ENCODE peak calls at places on chromosome 3, in four cellular contexts. One of them, this sample, is unnamed.

GRCh38 chr3:145557405-145557804 is 603.6 kb downstream of the PLOD2 start:
- DNase-seq in HCT116: no peak
- DNase-seq in H1: peak
- DNase-seq in K562: no peak
- DNase-seq in this sample: no peak

GRCh38 chr3:101049532-101049931 is 56.3 kb upstream of the ABI3BP start:
- DNase-seq in HCT116: no peak
- DNase-seq in H1: no peak
- DNase-seq in K562: no peak
- DNase-seq in this sample: no peak

GRCh38 chr3:35305406-35305805 is 333.9 kb upstream of the ARPP21 start:
- DNase-seq in K562: no peak
- DNase-seq in HCT116: no peak
- DNase-seq in H1: no peak
- DNase-seq in this sample: no peak

GRCh38 chr3:32592696-32593353 is 22.2 kb upstream of the DYNC1LI1 start:
- DNase-seq in K562: no peak
- DNase-seq in H1: no peak
- DNase-seq in HCT116: no peak
- DNase-seq in this sample: no peak

GRCh38 chr3:31531465-31531991 is 1.2 kb upstream of the STT3B start:
- DNase-seq in K562: no peak
- DNase-seq in HCT116: no peak
- DNase-seq in H1: no peak
- DNase-seq in this sample: no peak

GRCh38 chr3:44050051-44050570 is 191.6 kb upstream of the TOPAZ1 start:
- DNase-seq in K562: no peak
- DNase-seq in H1: no peak
- DNase-seq in HCT116: no peak
- DNase-seq in this sample: no peak

GRCh38 chr3:139534992-139535879 is 4.3 kb downstream of the RBP1 start:
- DNase-seq in K562: peak
- DNase-seq in HCT116: no peak
- DNase-seq in H1: no peak
- DNase-seq in this sample: no peak

GRCh38 chr3:13148126-13148525 is 74.9 kb upstream of the IQSEC1 start:
- DNase-seq in H1: no peak
- DNase-seq in HCT116: no peak
- DNase-seq in K562: no peak
- DNase-seq in this sample: no peak

GRCh38 chr3:16297991-16298885 is 33.2 kb downstream of the OXNAD1 start:
- DNase-seq in HCT116: no peak
- DNase-seq in H1: no peak
- DNase-seq in K562: no peak
- DNase-seq in this sample: no peak

GRCh38 chr3:66582721-66583141 is 81.9 kb upstream of the LRIG1 start:
- DNase-seq in K562: no peak
- DNase-seq in HCT116: no peak
- DNase-seq in H1: no peak
- DNase-seq in this sample: peak

GRCh38 chr3:87792532-87793321 is 266.1 kb downstream of the CGGBP1 start:
- DNase-seq in H1: no peak
- DNase-seq in K562: peak
- DNase-seq in HCT116: no peak
- DNase-seq in this sample: no peak
- TF ChIP-seq EZH2 in H1: peak
- TF ChIP-seq EZH2 in K562: no peak
- TF ChIP-seq EZH2 in HCT116: no peak
- TF ChIP-seq EZH2 in this sample: no peak

DNA sequence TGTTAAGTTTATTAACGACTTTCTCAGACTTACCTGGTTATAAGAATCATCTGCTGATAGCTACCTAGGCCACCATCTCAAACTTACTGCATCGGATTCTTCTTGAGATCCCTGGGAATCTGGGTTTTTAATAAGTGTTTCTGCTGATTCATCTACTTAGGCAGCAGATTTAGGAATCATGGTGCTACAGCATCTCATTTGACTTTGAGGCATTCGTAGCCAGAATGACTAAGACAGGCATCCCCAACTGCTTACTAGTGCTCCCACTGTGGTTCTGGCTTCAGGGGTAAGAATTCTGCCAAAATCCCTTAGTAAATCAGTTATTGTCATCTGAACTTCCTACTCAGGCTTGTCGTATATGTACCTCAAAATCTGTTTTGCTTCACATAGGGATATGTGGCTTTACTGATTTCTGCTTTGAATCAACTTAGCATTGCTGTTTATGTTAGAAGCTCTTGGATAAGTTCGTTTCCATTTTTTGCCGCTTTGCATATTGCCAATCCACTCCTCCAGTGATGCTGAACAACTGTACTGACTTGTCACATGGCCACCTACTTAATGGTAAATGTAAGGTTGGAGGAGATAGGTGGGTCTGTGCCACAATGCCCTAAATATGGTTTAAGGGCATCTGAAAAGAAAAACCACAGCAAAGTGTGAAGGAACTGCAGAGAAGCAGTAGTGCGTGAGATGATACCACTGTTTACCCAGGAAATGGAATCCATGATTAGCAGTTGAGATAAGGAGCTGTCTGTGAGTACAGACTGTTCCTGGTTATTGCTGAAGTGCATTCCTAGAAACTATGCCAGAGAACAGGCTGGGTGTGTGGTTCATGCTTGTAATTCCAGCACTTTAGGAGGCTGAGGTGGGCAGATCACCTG is 60.3 kb downstream of the MAP6D1 start:
- DNase-seq in H1: no peak
- DNase-seq in K562: no peak
- DNase-seq in HCT116: no peak
- DNase-seq in this sample: no peak
- TF ChIP-seq EGR1 in H1: no peak
- TF ChIP-seq EGR1 in K562: no peak
- TF ChIP-seq EGR1 in HCT116: no peak
- TF ChIP-seq EGR1 in this sample: no peak

DNA sequence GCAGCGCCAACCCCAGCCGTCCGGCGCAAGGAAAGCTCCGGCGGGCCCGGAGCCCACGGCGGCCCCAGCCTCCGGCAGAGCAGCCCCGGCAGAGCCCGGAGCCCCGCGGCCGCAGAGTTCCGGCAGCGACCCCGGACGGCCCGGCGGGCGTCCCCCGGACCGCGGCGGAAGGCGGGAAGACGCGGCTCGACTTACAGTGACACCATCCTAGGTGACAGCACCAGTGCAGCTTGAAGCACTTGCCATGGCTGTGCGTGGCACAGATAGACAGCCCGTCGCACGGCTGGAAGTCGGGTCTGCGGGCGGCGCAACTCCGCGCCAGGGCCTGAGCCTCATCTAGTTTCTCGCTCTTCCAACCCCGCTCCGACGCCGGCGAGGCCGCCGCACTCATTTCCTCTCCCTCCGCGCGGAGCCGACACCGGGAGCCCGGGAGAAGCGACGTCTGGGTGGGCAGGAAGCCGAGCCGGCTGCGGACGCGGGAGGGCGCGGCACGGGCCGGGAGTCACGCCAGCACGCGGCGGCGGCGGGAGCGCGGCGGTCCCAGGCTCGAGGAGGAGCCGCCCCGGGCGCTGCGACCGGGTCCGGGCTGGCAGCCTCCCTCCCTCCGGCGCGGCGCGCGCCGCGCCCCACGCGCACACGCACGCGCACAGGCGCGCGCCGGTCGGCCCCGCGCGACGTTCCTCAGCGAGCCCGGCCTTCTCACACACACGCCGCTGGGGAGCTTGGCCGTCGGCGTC is at the start of gene C3orf70:
- DNase-seq in K562: peak
- DNase-seq in HCT116: no peak
- DNase-seq in H1: no peak
- DNase-seq in this sample: no peak
- TF ChIP-seq EZH2 in K562: peak
- TF ChIP-seq EZH2 in HCT116: no peak
- TF ChIP-seq EZH2 in H1: peak
- TF ChIP-seq EZH2 in this sample: no peak

DNA sequence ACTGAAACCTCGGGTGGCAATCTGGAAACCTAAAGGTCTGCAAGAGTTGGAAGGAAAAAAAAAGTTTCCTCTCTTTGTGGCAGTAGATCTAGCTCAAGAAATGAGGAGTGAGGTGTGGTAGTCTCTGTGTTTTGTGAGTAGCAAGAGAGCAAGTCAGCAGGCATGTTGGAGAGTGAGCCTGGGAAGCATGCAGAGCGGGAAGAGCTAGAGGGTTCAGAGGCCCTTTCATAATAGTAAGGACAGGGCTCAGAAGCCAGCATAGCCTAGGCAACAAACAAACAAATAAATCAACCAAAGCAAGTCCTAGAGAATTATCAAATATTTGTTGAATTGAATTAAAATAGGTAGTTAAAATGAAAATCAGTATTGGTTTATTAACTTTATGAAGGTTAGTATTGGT is 189.7 kb upstream of the CBLB start:
- DNase-seq in H1: no peak
- DNase-seq in K562: no peak
- DNase-seq in HCT116: no peak
- DNase-seq in this sample: no peak
- TF ChIP-seq EGR1 in H1: no peak
- TF ChIP-seq EGR1 in K562: no peak
- TF ChIP-seq EGR1 in HCT116: no peak
- TF ChIP-seq EGR1 in this sample: no peak

DNA sequence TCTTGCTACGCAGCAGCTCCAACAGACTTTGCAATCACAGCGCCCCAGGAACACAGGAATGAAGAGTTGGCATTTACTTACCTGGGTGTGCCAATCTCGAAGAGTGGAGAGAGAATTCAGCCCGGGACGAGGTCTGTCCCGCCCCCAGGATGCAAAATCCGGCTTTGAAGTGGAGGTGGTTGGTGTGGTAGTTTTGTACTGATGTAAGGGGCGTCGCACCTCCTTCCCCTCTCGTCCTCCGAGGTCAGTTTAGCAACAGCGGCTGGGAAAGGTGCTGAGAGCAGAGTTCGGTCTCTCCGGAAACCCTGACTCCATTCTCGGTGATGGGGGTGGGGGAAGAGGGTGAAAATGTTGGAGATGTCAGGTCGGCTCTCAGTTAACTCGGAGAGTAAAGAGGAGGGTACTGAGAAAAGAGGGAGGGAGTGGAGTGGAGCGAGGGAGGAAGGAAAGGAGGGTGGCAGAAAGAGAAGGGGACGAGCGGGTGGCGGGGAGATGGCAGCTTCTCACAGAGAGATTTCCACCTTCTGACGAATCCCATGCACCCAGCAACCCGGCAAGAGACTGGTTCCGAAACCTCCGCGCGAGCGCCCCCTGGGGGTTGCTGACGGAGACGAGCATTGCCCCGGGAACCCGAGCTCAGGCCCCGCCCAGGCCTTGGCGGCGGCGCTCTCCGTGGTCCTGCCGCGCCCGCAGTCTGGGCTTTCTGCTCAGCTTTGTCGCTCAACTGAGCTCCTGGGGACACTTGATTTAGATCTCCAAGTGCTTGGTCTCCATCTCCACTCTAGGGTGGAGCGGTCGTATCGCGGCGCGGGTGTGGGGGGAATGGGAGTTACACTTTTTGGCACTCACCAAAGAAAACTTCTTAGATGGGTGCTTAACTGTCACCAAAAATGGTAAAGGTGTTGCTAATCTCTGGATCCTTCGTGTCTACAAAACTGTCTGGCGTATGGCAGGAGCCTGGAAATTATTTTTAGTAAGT is at the start of gene CPNE4:
- DNase-seq in K562: peak
- DNase-seq in HCT116: peak
- DNase-seq in H1: peak
- DNase-seq in this sample: no peak
- TF ChIP-seq EZH2 in K562: no peak
- TF ChIP-seq EZH2 in HCT116: no peak
- TF ChIP-seq EZH2 in H1: no peak
- TF ChIP-seq EZH2 in this sample: no peak

DNA sequence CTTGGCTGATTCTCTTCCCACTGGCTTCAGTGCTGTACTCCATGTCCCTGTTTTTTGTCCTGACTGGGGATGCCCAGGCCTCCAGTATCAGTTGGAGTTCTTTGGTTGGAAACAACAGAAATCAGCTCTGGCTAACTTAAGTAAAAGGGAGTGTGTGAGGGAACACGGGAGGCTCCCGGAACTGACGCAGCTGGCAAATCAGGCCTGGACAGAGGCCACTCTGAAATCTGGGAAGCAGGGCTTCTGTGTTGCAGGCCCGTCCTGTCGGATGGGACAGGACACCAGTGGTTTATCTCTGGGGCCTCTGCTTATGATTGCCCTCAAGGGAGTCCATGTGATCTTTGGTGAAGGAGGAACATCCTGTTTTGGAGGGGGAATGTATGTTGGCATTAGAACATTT is 124.3 kb downstream of the CHCHD6 start:
- DNase-seq in H1: no peak
- DNase-seq in HCT116: no peak
- DNase-seq in K562: no peak
- DNase-seq in this sample: no peak
- TF ChIP-seq EGR1 in H1: no peak
- TF ChIP-seq EGR1 in HCT116: no peak
- TF ChIP-seq EGR1 in K562: no peak
- TF ChIP-seq EGR1 in this sample: no peak

GRCh38 chr3:181712505-181713299 is 977 bp downstream of the SOX2 start:
- DNase-seq in H1: no peak
- DNase-seq in HCT116: no peak
- DNase-seq in K562: no peak
- DNase-seq in this sample: no peak
- TF ChIP-seq EZH2 in H1: no peak
- TF ChIP-seq EZH2 in HCT116: no peak
- TF ChIP-seq EZH2 in K562: no peak
- TF ChIP-seq EZH2 in this sample: no peak

DNA sequence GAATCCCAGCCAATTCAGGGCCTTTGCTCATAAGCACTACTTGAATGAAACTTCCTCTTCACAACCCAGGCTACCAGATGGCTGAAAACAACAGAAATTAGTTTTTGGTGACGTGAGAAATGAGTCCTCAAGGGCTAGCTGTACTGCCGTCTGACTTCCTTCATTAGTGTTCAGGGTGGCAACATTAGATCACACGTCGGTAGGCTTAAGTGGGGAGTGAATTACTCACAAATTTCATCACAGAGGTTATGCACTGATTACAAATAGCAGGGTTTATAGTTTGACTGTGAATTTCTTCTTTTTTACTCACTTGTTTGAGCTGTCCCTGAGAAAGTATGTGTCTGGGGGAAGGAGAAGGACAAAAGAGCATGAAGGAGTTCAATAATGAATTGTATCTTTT is 397.2 kb downstream of the GAP43 start:
- DNase-seq in K562: no peak
- DNase-seq in H1: no peak
- DNase-seq in HCT116: no peak
- DNase-seq in this sample: peak
- TF ChIP-seq EGR1 in K562: no peak
- TF ChIP-seq EGR1 in H1: no peak
- TF ChIP-seq EGR1 in HCT116: no peak
- TF ChIP-seq EGR1 in this sample: no peak

GRCh38 chr3:191280111-191280510 is 49.1 kb upstream of the CCDC50 start:
- DNase-seq in K562: no peak
- DNase-seq in HCT116: no peak
- DNase-seq in H1: no peak
- DNase-seq in this sample: no peak
- TF ChIP-seq EZH2 in K562: no peak
- TF ChIP-seq EZH2 in HCT116: no peak
- TF ChIP-seq EZH2 in H1: no peak
- TF ChIP-seq EZH2 in this sample: no peak

This sample was measured in GM12878.